ENCODE peak calls at places on chromosomes 6 and 20, in five cellular contexts. E is fibroblast of pulmonary artery, A is nephron progenitor cell, I is AG04450, U is GDM1. Q is an unnamed sample.

GRCh38 chr6:83708546-83708969 is 343 bp downstream of the SNAP91 start:
- DNase-seq in E (peak), A (peak), I (no peak), U (no peak), Q (no peak)

GRCh38 chr20:8331740-8332412 is 199.8 kb downstream of the PLCB1 start:
- DNase-seq in I (peak), A (no peak), U (no peak), E (peak), Q (no peak)

GRCh38 chr20:40956926-40957760 is 71.5 kb upstream of the TOP1 start:
- DNase-seq in I (no peak), U (no peak), A (peak), E (no peak), Q (no peak)

GRCh38 chr6:139778688-139779087 is 404.2 kb upstream of the CITED2 start:
- DNase-seq in U (no peak), E (peak), A (no peak), I (no peak), Q (no peak)

GRCh38 chr20:45993197-45993951 is 15.3 kb upstream of the MMP9 start:
- DNase-seq in I (no peak), E (peak), U (peak), A (no peak), Q (no peak)

GRCh38 chr6:67608099-67608749 is 1026.9 kb upstream of the ADGRB3 start:
- DNase-seq in A (no peak), I (no peak), U (no peak), E (no peak), Q (no peak)

GRCh38 chr20:37972256-37973058 is 60.8 kb downstream of the TTI1 start:
- DNase-seq in A (no peak), I (no peak), U (no peak), E (no peak), Q (no peak)

GRCh38 chr6:145547596-145548325 is 187.6 kb downstream of the EPM2A start:
- DNase-seq in U (no peak), A (no peak), I (no peak), E (no peak), Q (no peak)

GRCh38 chr6:150201791-150202329 is 59.0 kb downstream of the PPP1R14C start:
- DNase-seq in A (peak), E (no peak), U (no peak), I (no peak), Q (no peak)

GRCh38 chr20:44336086-44336485 is 757 bp upstream of the R3HDML start:
- DNase-seq in A (peak), I (no peak), E (no peak), U (no peak), Q (no peak)

GRCh38 chr20:62517168-62517567 is 41.4 kb upstream of the GATA5 start:
- DNase-seq in I (no peak), U (no peak), E (no peak), A (no peak), Q (no peak)

GRCh38 chr6:135385299-135385698 is 112.2 kb downstream of the AHI1 start:
- DNase-seq in A (no peak), I (no peak), E (no peak), U (no peak), Q (no peak)

GRCh38 chr6:80029442-80029841 is 25.0 kb downstream of the TTK start:
- DNase-seq in A (no peak), I (no peak), U (peak), E (no peak), Q (no peak)

GRCh38 chr20:40892642-40893041 is 136.0 kb upstream of the TOP1 start:
- DNase-seq in U (no peak), I (no peak), E (no peak), A (no peak), Q (no peak)

GRCh38 chr6:55964136-55964535 is 88.7 kb upstream of the BMP5 start:
- DNase-seq in A (no peak), I (no peak), U (no peak), E (no peak), Q (no peak)

GRCh38 chr6:148776321-148776966 is 29.6 kb downstream of the UST start:
- DNase-seq in I (peak), A (no peak), U (no peak), E (peak), Q (no peak)

GRCh38 chr6:27865952-27866369 is 46.2 kb downstream of the OR2B2 start:
- DNase-seq in I (no peak), U (peak), E (no peak), A (peak), Q (no peak)

GRCh38 chr20:44754554-44754953 is 8.9 kb downstream of the KCNK15 start:
- DNase-seq in E (no peak), U (no peak), A (peak), I (no peak), Q (no peak)

GRCh38 chr6:33794910-33795615 is 6.1 kb upstream of the LEMD2 start:
- DNase-seq in A (no peak), U (no peak), I (no peak), E (no peak), Q (no peak)

GRCh38 chr6:33907227-33907626 is 103.4 kb upstream of the MLN start:
- DNase-seq in U (no peak), I (no peak), E (no peak), A (no peak), Q (no peak)

GRCh38 chr20:47490795-47491194 is 10.9 kb upstream of the NCOA3 start:
- DNase-seq in A (no peak), U (peak), I (no peak), E (no peak), Q (no peak)

GRCh38 chr6:157976345-157977175 is 5.1 kb upstream of the SYNJ2 start:
- DNase-seq in I (no peak), E (no peak), U (no peak), A (no peak), Q (no peak)

GRCh38 chr6:157855325-157855724 is 32.3 kb downstream of the SNX9 start:
- DNase-seq in U (no peak), A (no peak), E (no peak), I (no peak), Q (no peak)

GRCh38 chr6:157929765-157930319 is 51.8 kb upstream of the SYNJ2 start:
- DNase-seq in I (no peak), U (no peak), A (no peak), E (no peak), Q (no peak)